ENCODE peak calls at places on chromosomes 16 and 17, in seven cellular contexts. One of them, this sample, is unnamed.

GRCh38 chr17:37294888-37295287 is 80.9 kb upstream of the C17orf78 start:
- DNase-seq in breast epithelium: no peak
- DNase-seq in A549: no peak
- DNase-seq in tibial artery: no peak
- DNase-seq in epithelial cell of esophagus: no peak
- DNase-seq in MM.1S: no peak
- DNase-seq in GM13977: no peak
- DNase-seq in this sample: no peak

GRCh38 chr17:77558846-77559626 is 399.5 kb upstream of the TNRC6C start:
- DNase-seq in breast epithelium: no peak
- DNase-seq in A549: no peak
- DNase-seq in tibial artery: no peak
- DNase-seq in epithelial cell of esophagus: no peak
- DNase-seq in MM.1S: no peak
- DNase-seq in GM13977: no peak
- DNase-seq in this sample: no peak

GRCh38 chr17:42112552-42113176 is at the start of gene DHX58:
- DNase-seq in breast epithelium: peak
- DNase-seq in A549: peak
- DNase-seq in tibial artery: peak
- DNase-seq in epithelial cell of esophagus: peak
- DNase-seq in MM.1S: peak
- DNase-seq in GM13977: peak
- DNase-seq in this sample: peak

GRCh38 chr17:33120103-33120502 is 128.5 kb downstream of the SPACA3 start:
- DNase-seq in breast epithelium: no peak
- DNase-seq in A549: no peak
- DNase-seq in tibial artery: no peak
- DNase-seq in epithelial cell of esophagus: no peak
- DNase-seq in MM.1S: no peak
- DNase-seq in GM13977: no peak
- DNase-seq in this sample: no peak

GRCh38 chr17:73064084-73064938 is 28.2 kb downstream of the SLC39A11 start:
- DNase-seq in breast epithelium: no peak
- DNase-seq in A549: no peak
- DNase-seq in tibial artery: peak
- DNase-seq in epithelial cell of esophagus: no peak
- DNase-seq in MM.1S: no peak
- DNase-seq in GM13977: no peak
- DNase-seq in this sample: no peak

GRCh38 chr16:30637952-30638351 is 12.8 kb upstream of the PRR14 start:
- DNase-seq in breast epithelium: no peak
- DNase-seq in A549: peak
- DNase-seq in tibial artery: no peak
- DNase-seq in epithelial cell of esophagus: peak
- DNase-seq in MM.1S: peak
- DNase-seq in GM13977: no peak
- DNase-seq in this sample: no peak

GRCh38 chr16:81415757-81416156 is 28.9 kb upstream of the CMIP start:
- DNase-seq in breast epithelium: no peak
- DNase-seq in A549: no peak
- DNase-seq in tibial artery: no peak
- DNase-seq in epithelial cell of esophagus: no peak
- DNase-seq in MM.1S: no peak
- DNase-seq in GM13977: no peak
- DNase-seq in this sample: no peak

GRCh38 chr17:28818705-28819295 is 23.8 kb downstream of the FAM222B start:
- DNase-seq in breast epithelium: no peak
- DNase-seq in A549: no peak
- DNase-seq in tibial artery: no peak
- DNase-seq in epithelial cell of esophagus: no peak
- DNase-seq in MM.1S: no peak
- DNase-seq in GM13977: no peak
- DNase-seq in this sample: no peak

GRCh38 chr16:68664297-68664696 is 19.2 kb downstream of the CDH3 start:
- DNase-seq in breast epithelium: no peak
- DNase-seq in A549: no peak
- DNase-seq in tibial artery: no peak
- DNase-seq in epithelial cell of esophagus: peak
- DNase-seq in MM.1S: no peak
- DNase-seq in GM13977: no peak
- DNase-seq in this sample: no peak

GRCh38 chr17:82242977-82243647 is 14.3 kb downstream of the SLC16A3 start:
- DNase-seq in breast epithelium: peak
- DNase-seq in A549: peak
- DNase-seq in tibial artery: peak
- DNase-seq in epithelial cell of esophagus: peak
- DNase-seq in MM.1S: no peak
- DNase-seq in GM13977: no peak
- DNase-seq in this sample: no peak

GRCh38 chr16:30875881-30876791 is 17.7 kb downstream of the BCL7C start:
- DNase-seq in breast epithelium: no peak
- DNase-seq in A549: no peak
- DNase-seq in tibial artery: no peak
- DNase-seq in epithelial cell of esophagus: peak
- DNase-seq in MM.1S: peak
- DNase-seq in GM13977: peak
- DNase-seq in this sample: peak

GRCh38 chr17:60804831-60805230 is 127.2 kb downstream of the BCAS3 start:
- DNase-seq in breast epithelium: no peak
- DNase-seq in A549: no peak
- DNase-seq in tibial artery: no peak
- DNase-seq in epithelial cell of esophagus: peak
- DNase-seq in MM.1S: no peak
- DNase-seq in GM13977: no peak
- DNase-seq in this sample: no peak

GRCh38 chr17:77666881-77667395 is 291.6 kb upstream of the TNRC6C start:
- DNase-seq in breast epithelium: no peak
- DNase-seq in A549: no peak
- DNase-seq in tibial artery: no peak
- DNase-seq in epithelial cell of esophagus: no peak
- DNase-seq in MM.1S: peak
- DNase-seq in GM13977: peak
- DNase-seq in this sample: no peak

GRCh38 chr17:67514998-67515397 is 137.9 kb downstream of the PITPNC1 start:
- DNase-seq in breast epithelium: no peak
- DNase-seq in A549: no peak
- DNase-seq in tibial artery: no peak
- DNase-seq in epithelial cell of esophagus: no peak
- DNase-seq in MM.1S: peak
- DNase-seq in GM13977: peak
- DNase-seq in this sample: peak

GRCh38 chr16:4176794-4177438 is 60.7 kb upstream of the ADCY9 start:
- DNase-seq in breast epithelium: peak
- DNase-seq in A549: peak
- DNase-seq in tibial artery: no peak
- DNase-seq in epithelial cell of esophagus: peak
- DNase-seq in MM.1S: no peak
- DNase-seq in GM13977: peak
- DNase-seq in this sample: peak

GRCh38 chr17:53950858-53951250 is 128.1 kb downstream of the KIF2B start:
- DNase-seq in breast epithelium: no peak
- DNase-seq in A549: no peak
- DNase-seq in tibial artery: no peak
- DNase-seq in epithelial cell of esophagus: peak
- DNase-seq in MM.1S: no peak
- DNase-seq in GM13977: no peak
- DNase-seq in this sample: no peak

GRCh38 chr17:53948323-53948722 is 125.6 kb downstream of the KIF2B start:
- DNase-seq in breast epithelium: no peak
- DNase-seq in A549: no peak
- DNase-seq in tibial artery: no peak
- DNase-seq in epithelial cell of esophagus: no peak
- DNase-seq in MM.1S: no peak
- DNase-seq in GM13977: no peak
- DNase-seq in this sample: no peak

GRCh38 chr17:53949473-53950090 is 126.9 kb downstream of the KIF2B start:
- DNase-seq in breast epithelium: no peak
- DNase-seq in A549: no peak
- DNase-seq in tibial artery: no peak
- DNase-seq in epithelial cell of esophagus: peak
- DNase-seq in MM.1S: no peak
- DNase-seq in GM13977: no peak
- DNase-seq in this sample: no peak

GRCh38 chr17:53950207-53950857 is 127.6 kb downstream of the KIF2B start:
- DNase-seq in breast epithelium: no peak
- DNase-seq in A549: peak
- DNase-seq in tibial artery: no peak
- DNase-seq in epithelial cell of esophagus: no peak
- DNase-seq in MM.1S: peak
- DNase-seq in GM13977: no peak
- DNase-seq in this sample: no peak
- TF ChIP-seq CTCF in breast epithelium: no peak
- TF ChIP-seq CTCF in A549: no peak
- TF ChIP-seq CTCF in tibial artery: no peak
- TF ChIP-seq CTCF in epithelial cell of esophagus: no peak
- TF ChIP-seq CTCF in MM.1S: peak
- TF ChIP-seq CTCF in GM13977: no peak
- TF ChIP-seq CTCF in this sample: no peak

GRCh38 chr17:79459846-79460245 is 151.0 kb downstream of the RBFOX3 start:
- DNase-seq in breast epithelium: no peak
- DNase-seq in A549: no peak
- DNase-seq in tibial artery: no peak
- DNase-seq in epithelial cell of esophagus: no peak
- DNase-seq in MM.1S: no peak
- DNase-seq in GM13977: no peak
- DNase-seq in this sample: no peak
- TF ChIP-seq CTCF in breast epithelium: no peak
- TF ChIP-seq CTCF in A549: no peak
- TF ChIP-seq CTCF in tibial artery: no peak
- TF ChIP-seq CTCF in epithelial cell of esophagus: no peak
- TF ChIP-seq CTCF in MM.1S: no peak
- TF ChIP-seq CTCF in GM13977: no peak
- TF ChIP-seq CTCF in this sample: no peak

GRCh38 chr17:64214950-64215349 is 48.1 kb downstream of the TEX2 start:
- DNase-seq in breast epithelium: no peak
- DNase-seq in A549: no peak
- DNase-seq in tibial artery: no peak
- DNase-seq in epithelial cell of esophagus: peak
- DNase-seq in MM.1S: no peak
- DNase-seq in GM13977: no peak
- DNase-seq in this sample: no peak

GRCh38 chr17:64217249-64217652 is 45.8 kb downstream of the TEX2 start:
- DNase-seq in breast epithelium: no peak
- DNase-seq in A549: no peak
- DNase-seq in tibial artery: no peak
- DNase-seq in epithelial cell of esophagus: no peak
- DNase-seq in MM.1S: no peak
- DNase-seq in GM13977: no peak
- DNase-seq in this sample: no peak

GRCh38 chr17:64218066-64218465 is 45.0 kb downstream of the TEX2 start:
- DNase-seq in breast epithelium: no peak
- DNase-seq in A549: no peak
- DNase-seq in tibial artery: no peak
- DNase-seq in epithelial cell of esophagus: no peak
- DNase-seq in MM.1S: peak
- DNase-seq in GM13977: peak
- DNase-seq in this sample: peak

GRCh38 chr17:64216030-64216384 is 47.1 kb downstream of the TEX2 start:
- DNase-seq in breast epithelium: no peak
- DNase-seq in A549: no peak
- DNase-seq in tibial artery: no peak
- DNase-seq in epithelial cell of esophagus: no peak
- DNase-seq in MM.1S: no peak
- DNase-seq in GM13977: no peak
- DNase-seq in this sample: no peak

GRCh38 chr17:64216385-64217248 is 46.4 kb downstream of the TEX2 start:
- DNase-seq in breast epithelium: no peak
- DNase-seq in A549: no peak
- DNase-seq in tibial artery: no peak
- DNase-seq in epithelial cell of esophagus: no peak
- DNase-seq in MM.1S: no peak
- DNase-seq in GM13977: peak
- DNase-seq in this sample: peak
- TF ChIP-seq CTCF in breast epithelium: no peak
- TF ChIP-seq CTCF in A549: no peak
- TF ChIP-seq CTCF in tibial artery: no peak
- TF ChIP-seq CTCF in epithelial cell of esophagus: no peak
- TF ChIP-seq CTCF in MM.1S: no peak
- TF ChIP-seq CTCF in GM13977: peak
- TF ChIP-seq CTCF in this sample: peak

GRCh38 chr16:50368410-50369132 is at the start of gene BRD7:
- DNase-seq in breast epithelium: peak
- DNase-seq in A549: peak
- DNase-seq in tibial artery: peak
- DNase-seq in epithelial cell of esophagus: peak
- DNase-seq in MM.1S: peak
- DNase-seq in GM13977: peak
- DNase-seq in this sample: peak
- TF ChIP-seq CTCF in breast epithelium: no peak
- TF ChIP-seq CTCF in A549: peak
- TF ChIP-seq CTCF in tibial artery: peak
- TF ChIP-seq CTCF in epithelial cell of esophagus: peak
- TF ChIP-seq CTCF in MM.1S: no peak
- TF ChIP-seq CTCF in GM13977: peak
- TF ChIP-seq CTCF in this sample: peak

DNA sequence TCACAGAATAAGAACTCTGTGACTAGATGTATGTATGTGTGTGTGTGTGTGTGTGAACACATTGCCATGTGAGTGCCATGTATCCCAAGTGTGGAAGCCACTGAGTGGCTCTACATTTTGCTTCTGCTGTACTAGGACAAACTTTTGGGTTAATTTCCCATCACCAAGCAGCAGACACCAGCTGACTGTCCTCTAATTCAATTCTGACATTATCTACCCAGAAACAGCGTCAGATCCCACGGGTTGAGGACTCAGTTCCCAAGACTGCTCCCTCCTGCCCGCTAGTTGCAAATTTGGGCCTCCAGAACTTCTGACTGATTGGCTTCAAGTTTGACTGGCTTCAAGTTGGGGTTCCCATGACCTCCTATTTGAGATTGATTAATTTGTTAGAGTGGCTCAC is 29.2 kb downstream of the HS3ST2 start:
- DNase-seq in breast epithelium: no peak
- DNase-seq in A549: no peak
- DNase-seq in tibial artery: no peak
- DNase-seq in epithelial cell of esophagus: no peak
- DNase-seq in MM.1S: no peak
- DNase-seq in GM13977: no peak
- DNase-seq in this sample: no peak
- TF ChIP-seq CTCF in breast epithelium: no peak
- TF ChIP-seq CTCF in A549: no peak
- TF ChIP-seq CTCF in tibial artery: no peak
- TF ChIP-seq CTCF in epithelial cell of esophagus: no peak
- TF ChIP-seq CTCF in MM.1S: no peak
- TF ChIP-seq CTCF in GM13977: no peak
- TF ChIP-seq CTCF in this sample: no peak

GRCh38 chr16:27080870-27081269 is 14.1 kb downstream of the C16orf82 start:
- DNase-seq in breast epithelium: no peak
- DNase-seq in A549: peak
- DNase-seq in tibial artery: no peak
- DNase-seq in epithelial cell of esophagus: no peak
- DNase-seq in MM.1S: no peak
- DNase-seq in GM13977: no peak
- DNase-seq in this sample: no peak
- TF ChIP-seq CTCF in breast epithelium: no peak
- TF ChIP-seq CTCF in A549: no peak
- TF ChIP-seq CTCF in tibial artery: peak
- TF ChIP-seq CTCF in epithelial cell of esophagus: peak
- TF ChIP-seq CTCF in MM.1S: no peak
- TF ChIP-seq CTCF in GM13977: peak
- TF ChIP-seq CTCF in this sample: no peak

GRCh38 chr16:62363451-62363850 is 327.2 kb upstream of the CDH8 start:
- DNase-seq in breast epithelium: no peak
- DNase-seq in A549: no peak
- DNase-seq in tibial artery: no peak
- DNase-seq in epithelial cell of esophagus: peak
- DNase-seq in MM.1S: no peak
- DNase-seq in GM13977: no peak
- DNase-seq in this sample: no peak
- TF ChIP-seq CTCF in breast epithelium: no peak
- TF ChIP-seq CTCF in A549: no peak
- TF ChIP-seq CTCF in tibial artery: no peak
- TF ChIP-seq CTCF in epithelial cell of esophagus: peak
- TF ChIP-seq CTCF in MM.1S: no peak
- TF ChIP-seq CTCF in GM13977: no peak
- TF ChIP-seq CTCF in this sample: no peak

This sample was measured in GM13976.